ENCODE peak calls at places on chromosomes 11 and 22, in nine cellular contexts. B, V, U, K, I, P, M, C and O are unnamed samples.
A peak's percentile ranks its signal among the peaks of the same experiment; 100 is the strongest.

GRCh38 chr22:24389680-24390079 is 37.7 kb upstream of the ADORA2A start:
- DNase-seq in B (no peak), V (no peak), U (no peak), K (no peak), I (no peak), P (no peak), M (no peak), C (no peak), O (no peak)

GRCh38 chr11:45665206-45665932 is at the start of gene CHST1:
- DNase-seq in B (peak; percentile 25), V (peak; percentile 47), U (no peak), K (no peak), I (no peak), P (no peak), M (no peak), C (no peak), O (no peak)

GRCh38 chr11:41250408-41250807 is 209.0 kb downstream of the LRRC4C start:
- DNase-seq in B (no peak), V (no peak), U (no peak), K (no peak), I (no peak), P (no peak), M (no peak), C (no peak), O (no peak)

GRCh38 chr11:69059429-69059828 is 10.7 kb downstream of the TPCN2 start:
- DNase-seq in B (no peak), V (no peak), U (no peak), K (no peak), I (no peak), P (no peak), M (no peak), C (no peak), O (no peak)

GRCh38 chr11:129840236-129840635 is 24.6 kb downstream of the TMEM45B start:
- DNase-seq in B (no peak), V (no peak), U (no peak), K (no peak), I (no peak), P (no peak), M (no peak), C (peak; percentile 62), O (no peak)

GRCh38 chr11:92978226-92979111 is 9.0 kb downstream of the MTNR1B start:
- DNase-seq in B (no peak), V (no peak), U (no peak), K (no peak), I (no peak), P (no peak), M (no peak), C (no peak), O (no peak)

GRCh38 chr11:8959546-8960166 is 4.6 kb downstream of the TMEM9B start:
- DNase-seq in B (peak; percentile 82), V (peak; percentile 24), U (no peak), K (no peak), I (peak; percentile 8), P (peak; percentile 87), M (peak; percentile 53), C (peak; percentile 83), O (peak; percentile 74)

GRCh38 chr11:87463486-87464102 is 425.9 kb downstream of the TMEM135 start:
- DNase-seq in B (peak; percentile 40), V (no peak), U (no peak), K (no peak), I (no peak), P (peak; percentile 46), M (no peak), C (peak; percentile 9), O (peak; percentile 52)

GRCh38 chr22:30233582-30233981 is 13.0 kb downstream of the LIF start:
- DNase-seq in B (no peak), V (no peak), U (no peak), K (no peak), I (no peak), P (no peak), M (no peak), C (no peak), O (no peak)

GRCh38 chr11:45180158-45180887 is 33.9 kb downstream of the PRDM11 start:
- DNase-seq in B (peak; percentile 22), V (peak; percentile 69), U (no peak), K (no peak), I (no peak), P (peak; percentile 31), M (peak; percentile 59), C (peak; percentile 17), O (no peak)

GRCh38 chr11:2300936-2301630 is 635 bp downstream of the C11orf21 start:
- DNase-seq in B (no peak), V (no peak), U (no peak), K (no peak), I (no peak), P (no peak), M (no peak), C (no peak), O (no peak)

GRCh38 chr11:44632466-44633123 is 67.1 kb downstream of the CD82 start:
- DNase-seq in B (peak; percentile 43), V (peak; percentile 18), U (no peak), K (no peak), I (no peak), P (peak; percentile 54), M (no peak), C (no peak), O (no peak)

GRCh38 chr11:763073-763463 is 14.2 kb downstream of the GATD1 start:
- DNase-seq in B (no peak), V (peak; percentile 64), U (no peak), K (no peak), I (no peak), P (no peak), M (no peak), C (no peak), O (no peak)